ENCODE peak calls at places on chromosomes 3 and 15, in nine cellular contexts. One of them, this sample, is unnamed. For H3K4me1, the result is how much of the 10 kb centered on the place peaks cover.

GRCh38 chr3:165783383-165783782 is 53.8 kb downstream of the BCHE start:
- DNase-seq in GM12878: no peak
- DNase-seq in pancreas: no peak
- DNase-seq in esophagus muscularis mucosa: no peak
- DNase-seq in iPS DF 6.9: no peak
- DNase-seq in small intestine: peak
- DNase-seq in tibial nerve: no peak
- DNase-seq in tibial artery: no peak
- DNase-seq in body of pancreas: no peak
- DNase-seq in this sample: no peak

GRCh38 chr15:43250785-43251184 is 15.9 kb downstream of the TGM5 start:
- DNase-seq in tibial artery: no peak
- DNase-seq in GM12878: no peak
- DNase-seq in iPS DF 6.9: no peak
- DNase-seq in body of pancreas: no peak
- DNase-seq in pancreas: no peak
- DNase-seq in tibial nerve: no peak
- DNase-seq in esophagus muscularis mucosa: no peak
- DNase-seq in small intestine: no peak
- DNase-seq in this sample: no peak

GRCh38 chr15:39482467-39482866 is 98.4 kb upstream of the THBS1 start:
- DNase-seq in tibial nerve: no peak
- DNase-seq in GM12878: no peak
- DNase-seq in small intestine: no peak
- DNase-seq in iPS DF 6.9: no peak
- DNase-seq in esophagus muscularis mucosa: no peak
- DNase-seq in body of pancreas: no peak
- DNase-seq in pancreas: no peak
- DNase-seq in tibial artery: no peak
- DNase-seq in this sample: no peak

GRCh38 chr15:74261685-74262084 is 25.6 kb downstream of the CCDC33 start:
- DNase-seq in iPS DF 6.9: no peak
- DNase-seq in body of pancreas: no peak
- DNase-seq in tibial artery: no peak
- DNase-seq in esophagus muscularis mucosa: no peak
- DNase-seq in small intestine: no peak
- DNase-seq in GM12878: no peak
- DNase-seq in tibial nerve: no peak
- DNase-seq in pancreas: no peak
- DNase-seq in this sample: no peak

GRCh38 chr15:101042320-101042719 is 123.2 kb downstream of the LRRK1 start:
- DNase-seq in tibial artery: peak
- DNase-seq in pancreas: peak
- DNase-seq in tibial nerve: no peak
- DNase-seq in body of pancreas: no peak
- DNase-seq in small intestine: no peak
- DNase-seq in esophagus muscularis mucosa: no peak
- DNase-seq in GM12878: no peak
- DNase-seq in iPS DF 6.9: no peak
- DNase-seq in this sample: no peak

GRCh38 chr3:146342971-146343370 is 92.1 kb upstream of the PLSCR4 start:
- DNase-seq in small intestine: no peak
- DNase-seq in tibial nerve: no peak
- DNase-seq in GM12878: no peak
- DNase-seq in body of pancreas: no peak
- DNase-seq in tibial artery: no peak
- DNase-seq in esophagus muscularis mucosa: no peak
- DNase-seq in iPS DF 6.9: no peak
- DNase-seq in pancreas: no peak
- DNase-seq in this sample: no peak

GRCh38 chr3:48338635-48339034 is 5.2 kb upstream of the SPINK8 start:
- DNase-seq in small intestine: no peak
- DNase-seq in tibial artery: no peak
- DNase-seq in pancreas: peak
- DNase-seq in GM12878: no peak
- DNase-seq in iPS DF 6.9: no peak
- DNase-seq in body of pancreas: no peak
- DNase-seq in esophagus muscularis mucosa: no peak
- DNase-seq in tibial nerve: no peak
- DNase-seq in this sample: no peak

GRCh38 chr15:64527263-64527984 is 67.0 kb downstream of the ZNF609 start:
- DNase-seq in tibial artery: no peak
- DNase-seq in iPS DF 6.9: no peak
- DNase-seq in GM12878: no peak
- DNase-seq in esophagus muscularis mucosa: no peak
- DNase-seq in small intestine: no peak
- DNase-seq in tibial nerve: no peak
- DNase-seq in pancreas: no peak
- DNase-seq in body of pancreas: no peak
- DNase-seq in this sample: no peak

GRCh38 chr3:102053375-102053989 is 204.2 kb downstream of the NFKBIZ start:
- DNase-seq in tibial nerve: no peak
- DNase-seq in iPS DF 6.9: no peak
- DNase-seq in pancreas: no peak
- DNase-seq in tibial artery: no peak
- DNase-seq in body of pancreas: no peak
- DNase-seq in GM12878: no peak
- DNase-seq in esophagus muscularis mucosa: no peak
- DNase-seq in small intestine: no peak
- DNase-seq in this sample: no peak

GRCh38 chr3:27720029-27720518 is 2.0 kb downstream of the EOMES start:
- DNase-seq in pancreas: no peak
- DNase-seq in tibial nerve: no peak
- DNase-seq in iPS DF 6.9: no peak
- DNase-seq in body of pancreas: no peak
- DNase-seq in tibial artery: no peak
- DNase-seq in esophagus muscularis mucosa: no peak
- DNase-seq in GM12878: no peak
- DNase-seq in small intestine: no peak
- DNase-seq in this sample: no peak

GRCh38 chr3:64316971-64317370 is 91.7 kb upstream of the PRICKLE2 start:
- DNase-seq in tibial artery: no peak
- DNase-seq in small intestine: peak
- DNase-seq in pancreas: no peak
- DNase-seq in esophagus muscularis mucosa: no peak
- DNase-seq in iPS DF 6.9: no peak
- DNase-seq in tibial nerve: no peak
- DNase-seq in body of pancreas: no peak
- DNase-seq in GM12878: no peak
- DNase-seq in this sample: no peak

GRCh38 chr15:78617131-78617915 is 3.5 kb downstream of the CHRNA3 start:
- DNase-seq in GM12878: no peak
- DNase-seq in tibial artery: no peak
- DNase-seq in pancreas: no peak
- DNase-seq in body of pancreas: no peak
- DNase-seq in tibial nerve: no peak
- DNase-seq in iPS DF 6.9: no peak
- DNase-seq in small intestine: no peak
- DNase-seq in esophagus muscularis mucosa: no peak
- DNase-seq in this sample: no peak

GRCh38 chr15:77713281-77713680 is 80.6 kb upstream of the LINGO1 start:
- DNase-seq in body of pancreas: no peak
- DNase-seq in GM12878: no peak
- DNase-seq in small intestine: no peak
- DNase-seq in tibial artery: no peak
- DNase-seq in iPS DF 6.9: no peak
- DNase-seq in tibial nerve: no peak
- DNase-seq in pancreas: no peak
- DNase-seq in esophagus muscularis mucosa: no peak
- DNase-seq in this sample: no peak

DNA sequence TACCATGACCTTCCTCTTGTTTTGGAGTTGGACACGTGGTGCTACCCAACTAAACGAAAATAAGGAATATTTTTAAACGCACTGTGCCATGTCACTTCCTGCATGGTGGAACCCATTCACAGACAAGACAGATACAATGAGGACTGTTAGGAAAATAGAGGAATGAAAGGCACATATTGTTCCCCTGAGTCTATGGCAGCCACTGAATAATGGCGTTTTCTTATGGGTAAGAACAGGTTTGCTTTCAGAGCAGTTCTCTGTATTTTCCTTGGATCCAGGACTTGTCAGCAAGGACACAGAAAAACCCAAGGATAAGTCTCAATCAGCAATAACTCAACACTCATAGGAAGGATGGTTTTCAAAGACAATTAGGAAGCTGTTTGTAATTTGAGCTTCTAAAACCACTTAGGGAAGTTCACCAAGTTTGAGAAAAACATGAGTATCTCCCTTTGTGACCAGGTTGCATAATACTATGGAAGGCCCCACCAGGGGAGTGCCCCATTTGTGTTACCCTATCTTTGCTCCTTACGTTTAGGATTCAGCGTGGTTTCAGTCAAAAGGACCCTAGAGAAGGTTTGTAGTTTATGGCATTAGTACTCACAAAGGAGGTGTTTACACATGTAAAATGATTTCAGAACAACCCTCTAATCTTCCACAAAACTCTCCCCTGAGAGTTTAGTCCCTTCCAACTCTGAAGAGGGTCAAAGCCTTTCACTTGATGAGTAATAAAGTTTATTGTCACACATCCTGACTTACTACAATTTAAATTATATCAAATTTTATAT is 487.2 kb upstream of the ATP11B start:
- DNase-seq in iPS DF 6.9: no peak
- DNase-seq in tibial nerve: no peak
- DNase-seq in small intestine: no peak
- DNase-seq in body of pancreas: no peak
- DNase-seq in pancreas: no peak
- DNase-seq in esophagus muscularis mucosa: no peak
- DNase-seq in GM12878: no peak
- DNase-seq in tibial artery: no peak
- DNase-seq in this sample: no peak
- H3K4me1 ChIP-seq in iPS DF 6.9: under half
- H3K4me1 ChIP-seq in tibial nerve: under half
- H3K4me1 ChIP-seq in small intestine: under half
- H3K4me1 ChIP-seq in body of pancreas: under half
- H3K4me1 ChIP-seq in pancreas: under half
- H3K4me1 ChIP-seq in esophagus muscularis mucosa: under half
- H3K4me1 ChIP-seq in GM12878: under half
- H3K4me1 ChIP-seq in tibial artery: under half
- H3K4me1 ChIP-seq in this sample: under half

DNA sequence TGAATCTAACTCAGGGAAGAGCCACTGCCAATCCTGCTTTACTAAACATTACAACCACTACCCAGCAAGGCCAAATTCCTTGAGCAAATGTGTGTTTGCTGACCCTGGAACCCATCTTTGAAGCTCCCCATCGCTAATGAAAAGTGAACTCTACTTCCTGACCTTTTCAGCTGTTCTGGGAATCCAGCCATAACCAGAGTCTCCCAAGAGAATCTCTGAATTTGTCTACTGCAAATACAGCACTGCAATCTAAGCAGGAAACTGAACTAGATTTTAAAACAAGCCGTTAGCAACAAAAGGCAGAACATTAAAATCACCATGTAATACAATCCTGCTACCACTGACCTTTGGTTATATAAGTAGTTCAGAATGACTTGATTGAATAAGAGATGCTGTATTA is 309.2 kb downstream of the MAGI1 start:
- DNase-seq in esophagus muscularis mucosa: no peak
- DNase-seq in iPS DF 6.9: no peak
- DNase-seq in pancreas: no peak
- DNase-seq in tibial nerve: no peak
- DNase-seq in tibial artery: no peak
- DNase-seq in small intestine: peak
- DNase-seq in body of pancreas: peak
- DNase-seq in GM12878: no peak
- DNase-seq in this sample: no peak
- H3K4me1 ChIP-seq in esophagus muscularis mucosa: under half
- H3K4me1 ChIP-seq in iPS DF 6.9: under half
- H3K4me1 ChIP-seq in pancreas: under half
- H3K4me1 ChIP-seq in tibial nerve: under half
- H3K4me1 ChIP-seq in tibial artery: under half
- H3K4me1 ChIP-seq in small intestine: under half
- H3K4me1 ChIP-seq in body of pancreas: under half
- H3K4me1 ChIP-seq in GM12878: under half
- H3K4me1 ChIP-seq in this sample: under half

DNA sequence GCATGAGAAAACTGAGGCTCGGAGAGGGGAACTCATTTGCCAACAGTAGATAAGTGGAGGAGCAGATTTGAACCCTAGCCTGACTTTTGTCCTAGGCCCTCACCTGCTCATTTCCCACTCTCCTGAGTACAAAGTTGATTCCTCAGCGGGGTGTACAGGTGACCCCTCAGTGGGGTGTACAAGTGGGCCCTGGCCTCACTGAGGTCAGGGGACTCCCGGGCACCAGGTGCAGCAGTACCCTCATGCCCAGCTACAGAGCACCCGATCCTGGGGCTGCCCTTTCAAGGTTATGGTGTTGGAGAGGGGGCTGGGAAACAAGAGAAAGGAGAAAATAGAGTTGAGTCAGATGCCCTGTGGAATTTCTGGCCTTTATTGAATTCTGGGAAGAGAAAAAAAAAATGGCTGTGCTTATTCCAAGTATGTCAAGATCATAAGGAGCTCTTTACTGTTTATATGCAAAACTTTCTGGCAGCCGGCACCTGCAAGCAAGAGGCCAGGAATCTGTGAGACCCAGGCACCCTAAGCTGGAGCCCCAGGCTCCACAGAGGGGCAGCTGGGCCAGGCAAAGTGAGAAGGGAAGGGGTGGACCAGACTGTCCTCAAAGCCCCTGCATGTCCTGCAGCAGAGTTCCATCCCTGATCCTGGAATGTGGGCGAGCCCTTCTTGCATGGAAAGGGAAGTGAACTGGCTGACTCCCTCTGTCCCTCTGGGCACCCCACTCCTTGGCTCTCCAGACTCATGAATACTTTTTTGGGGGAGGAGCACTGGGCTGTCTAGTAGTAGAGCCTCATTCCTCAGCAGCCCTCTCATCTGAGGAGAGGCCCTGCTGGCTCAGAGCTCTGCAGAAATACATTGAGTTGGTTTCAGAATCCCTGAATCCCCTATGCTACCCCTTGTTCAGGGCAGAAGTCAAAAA is 43.1 kb downstream of the AMOTL2 start:
- DNase-seq in pancreas: no peak
- DNase-seq in esophagus muscularis mucosa: no peak
- DNase-seq in body of pancreas: no peak
- DNase-seq in GM12878: no peak
- DNase-seq in small intestine: no peak
- DNase-seq in iPS DF 6.9: no peak
- DNase-seq in tibial artery: peak
- DNase-seq in tibial nerve: peak
- DNase-seq in this sample: no peak
- H3K4me1 ChIP-seq in pancreas: under half
- H3K4me1 ChIP-seq in esophagus muscularis mucosa: half or more
- H3K4me1 ChIP-seq in body of pancreas: under half
- H3K4me1 ChIP-seq in GM12878: under half
- H3K4me1 ChIP-seq in small intestine: under half
- H3K4me1 ChIP-seq in iPS DF 6.9: under half
- H3K4me1 ChIP-seq in tibial artery: half or more
- H3K4me1 ChIP-seq in tibial nerve: half or more
- H3K4me1 ChIP-seq in this sample: under half

DNA sequence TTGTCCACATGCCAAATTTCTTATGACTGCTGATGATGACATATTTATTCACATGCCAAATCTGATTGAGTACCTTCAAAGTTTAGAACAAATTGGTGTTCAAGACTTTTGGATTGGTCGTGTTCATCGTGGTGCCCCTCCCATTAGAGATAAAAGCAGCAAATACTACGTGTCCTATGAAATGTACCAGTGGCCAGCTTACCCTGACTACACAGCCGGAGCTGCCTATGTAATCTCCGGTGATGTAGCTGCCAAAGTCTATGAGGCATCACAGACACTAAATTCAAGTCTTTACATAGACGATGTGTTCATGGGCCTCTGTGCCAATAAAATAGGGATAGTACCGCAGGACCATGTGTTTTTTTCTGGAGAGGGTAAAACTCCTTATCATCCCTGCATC is 17.3 kb downstream of the B3GNT5 start:
- DNase-seq in iPS DF 6.9: no peak
- DNase-seq in esophagus muscularis mucosa: no peak
- DNase-seq in GM12878: no peak
- DNase-seq in tibial artery: no peak
- DNase-seq in body of pancreas: no peak
- DNase-seq in small intestine: peak
- DNase-seq in tibial nerve: no peak
- DNase-seq in pancreas: no peak
- DNase-seq in this sample: no peak
- H3K4me1 ChIP-seq in iPS DF 6.9: under half
- H3K4me1 ChIP-seq in esophagus muscularis mucosa: under half
- H3K4me1 ChIP-seq in GM12878: under half
- H3K4me1 ChIP-seq in tibial artery: under half
- H3K4me1 ChIP-seq in body of pancreas: under half
- H3K4me1 ChIP-seq in small intestine: under half
- H3K4me1 ChIP-seq in tibial nerve: under half
- H3K4me1 ChIP-seq in pancreas: under half
- H3K4me1 ChIP-seq in this sample: under half